ENCODE peak calls at places on chromosomes 4 and X, in five cellular contexts. U is esophagus muscularis mucosa, Z is Peyer's patch, V is stomach, X is fibroblast of lung. N is an unnamed sample.

GRCh38 chrX:40083120-40083978 is 14.4 kb downstream of the BCOR start:
- DNase-seq in U (no peak), Z (peak), V (peak), X (no peak), N (no peak)

GRCh38 chr4:81651500-81651899 is 179.8 kb upstream of the RASGEF1B start:
- DNase-seq in U (no peak), Z (no peak), V (no peak), X (peak), N (no peak)

GRCh38 chr4:97185233-97185632 is 958.0 kb downstream of the STPG2 start:
- DNase-seq in U (no peak), Z (no peak), V (no peak), X (no peak), N (no peak)

GRCh38 chr4:63169836-63170235 is 1239.4 kb downstream of the TECRL start:
- DNase-seq in U (no peak), Z (no peak), V (no peak), X (no peak), N (no peak)

GRCh38 chr4:93908778-93909177 is 80.2 kb downstream of the ATOH1 start:
- DNase-seq in U (no peak), Z (no peak), V (no peak), X (no peak), N (no peak)

GRCh38 chrX:100625985-100626491 is 10.6 kb downstream of the TSPAN6 start:
- DNase-seq in U (no peak), Z (no peak), V (no peak), X (peak), N (no peak)

GRCh38 chr4:53654300-53654758 is 63.0 kb upstream of the LNX1 start:
- DNase-seq in U (no peak), Z (no peak), V (peak), X (peak), N (peak)

GRCh38 chr4:109191216-109191615 is 111.2 kb downstream of the COL25A1 start:
- DNase-seq in U (no peak), Z (no peak), V (no peak), X (no peak), N (no peak)

GRCh38 chrX:69095260-69095659 is 70.0 kb downstream of the PJA1 start:
- DNase-seq in U (no peak), Z (no peak), V (no peak), X (no peak), N (no peak)

GRCh38 chr4:182093947-182094346 is 149.3 kb upstream of the TENM3 start:
- DNase-seq in U (no peak), Z (no peak), V (no peak), X (no peak), N (no peak)

GRCh38 chr4:161650812-161651211 is 513.0 kb downstream of the FSTL5 start:
- DNase-seq in U (no peak), Z (no peak), V (no peak), X (no peak), N (no peak)

GRCh38 chr4:124931050-124931449 is 218.5 kb upstream of the ANKRD50 start:
- DNase-seq in U (no peak), Z (no peak), V (no peak), X (peak), N (peak)

GRCh38 chrX:119885554-119886428 is 9.9 kb upstream of the AKAP14 start:
- DNase-seq in U (no peak), Z (no peak), V (no peak), X (no peak), N (peak)

GRCh38 chr4:144712775-144713174 is 66.8 kb downstream of the HHIP start:
- DNase-seq in U (no peak), Z (no peak), V (no peak), X (peak), N (peak)

GRCh38 chr4:124053872-124054538 is 657.4 kb downstream of the SPRY1 start:
- DNase-seq in U (no peak), Z (no peak), V (no peak), X (peak), N (no peak)

GRCh38 chrX:49308604-49309269 is 5.3 kb downstream of the GAGE10 start:
- DNase-seq in U (no peak), Z (peak), V (no peak), X (no peak), N (no peak)

GRCh38 chr4:186851291-186852077 is 127.8 kb upstream of the FAT1 start:
- DNase-seq in U (no peak), Z (no peak), V (no peak), X (no peak), N (no peak)

GRCh38 chr4:123613586-123614344 is 217.2 kb downstream of the SPRY1 start:
- DNase-seq in U (no peak), Z (no peak), V (no peak), X (no peak), N (no peak)

GRCh38 chr4:24279911-24280375 is 304.4 kb downstream of the DHX15 start:
- DNase-seq in U (no peak), Z (no peak), V (no peak), X (no peak), N (no peak)

GRCh38 chr4:140249351-140249750 is 95.4 kb upstream of the MAML3 start:
- DNase-seq in U (no peak), Z (no peak), V (no peak), X (no peak), N (no peak)

GRCh38 chrX:40132751-40133150 is 35.0 kb upstream of the BCOR start:
- DNase-seq in U (peak), Z (no peak), V (peak), X (peak), N (peak)

GRCh38 chr4:52840531-52841350 is 21.4 kb upstream of the RASL11B start:
- DNase-seq in U (no peak), Z (no peak), V (no peak), X (no peak), N (no peak)

GRCh38 chrX:110125435-110125834 is 122.5 kb downstream of the TMEM164 start:
- DNase-seq in U (no peak), Z (no peak), V (no peak), X (peak), N (no peak)

GRCh38 chrX:38116706-38117105 is 104.0 kb downstream of the SRPX start:
- DNase-seq in U (no peak), Z (no peak), V (no peak), X (no peak), N (no peak)

GRCh38 chr4:82528868-82529267 is 32.9 kb downstream of the TMEM150C start:
- DNase-seq in U (no peak), Z (no peak), V (no peak), X (no peak), N (no peak)

GRCh38 chrX:43753637-43754036 is 97.5 kb downstream of the MAOA start:
- DNase-seq in U (no peak), Z (no peak), V (no peak), X (peak), N (no peak)

GRCh38 chr4:159735281-159736207 is 632.7 kb downstream of the RAPGEF2 start:
- DNase-seq in U (no peak), Z (no peak), V (no peak), X (no peak), N (no peak)

GRCh38 chrX:128365523-128365922 is 313.3 kb upstream of the ACTRT1 start:
- DNase-seq in U (no peak), Z (no peak), V (no peak), X (no peak), N (no peak)

GRCh38 chr4:88446124-88446523 is 10.8 kb upstream of the HERC5 start:
- DNase-seq in U (no peak), Z (no peak), V (no peak), X (peak), N (peak)

GRCh38 chr4:3375688-3376087 is 66.1 kb upstream of the HGFAC start:
- DNase-seq in U (no peak), Z (no peak), V (no peak), X (peak), N (peak)

GRCh38 chrX:73855546-73855945 is 292.5 kb downstream of the CHIC1 start:
- DNase-seq in U (no peak), Z (peak), V (peak), X (peak), N (peak)

GRCh38 chrX:39859991-39860861 is 237.5 kb downstream of the BCOR start:
- DNase-seq in U (no peak), Z (peak), V (peak), X (peak), N (peak)

GRCh38 chr4:8364848-8365350 is 75.6 kb downstream of the ACOX3 start:
- DNase-seq in U (no peak), Z (no peak), V (no peak), X (no peak), N (no peak)

GRCh38 chr4:1691737-1692373 is 7.7 kb upstream of the FAM53A start:
- DNase-seq in U (no peak), Z (no peak), V (no peak), X (no peak), N (no peak)

DNA sequence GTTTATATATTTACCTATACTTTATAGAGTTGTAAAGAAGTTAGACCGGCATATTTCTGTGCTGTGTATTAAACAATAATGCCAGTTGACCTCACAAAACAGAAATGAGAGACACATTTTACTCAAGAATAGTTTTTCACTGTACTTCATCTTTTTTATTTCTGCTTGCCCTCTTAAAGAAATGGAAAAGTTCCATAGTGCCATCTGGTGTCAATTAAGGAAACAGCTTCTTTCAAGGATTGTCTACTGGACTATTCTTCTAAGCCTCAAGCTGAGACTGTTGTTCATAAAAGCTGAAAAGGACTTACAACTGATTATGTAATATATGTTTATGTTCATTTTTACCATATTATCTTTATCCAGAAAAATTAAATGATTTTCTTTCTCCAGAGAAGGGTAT is 1523.8 kb downstream of the ARAP2 start:
- DNase-seq in U (no peak), Z (no peak), V (no peak), X (peak), N (peak)
- TF ChIP-seq CTCF in U (no peak), Z (no peak), V (no peak), X (no peak), N (peak)

GRCh38 chr4:184417802-184418511 is 56.4 kb downstream of the IRF2 start:
- DNase-seq in U (no peak), Z (no peak), V (no peak), X (peak), N (peak)
- TF ChIP-seq CTCF in U (no peak), Z (no peak), V (no peak), X (no peak), N (no peak)

GRCh38 chr4:138972956-138973819 is 42.4 kb upstream of the NOCT start:
- DNase-seq in U (no peak), Z (no peak), V (no peak), X (no peak), N (no peak)

GRCh38 chr4:138976526-138976925 is 39.1 kb upstream of the NOCT start:
- DNase-seq in U (no peak), Z (no peak), V (no peak), X (no peak), N (no peak)

GRCh38 chr4:138977525-138977924 is 38.1 kb upstream of the NOCT start:
- DNase-seq in U (no peak), Z (peak), V (no peak), X (no peak), N (no peak)

GRCh38 chr4:138978028-138978585 is 37.5 kb upstream of the NOCT start:
- DNase-seq in U (no peak), Z (no peak), V (no peak), X (no peak), N (no peak)

GRCh38 chr4:138975225-138975624 is 40.4 kb upstream of the NOCT start:
- DNase-seq in U (no peak), Z (no peak), V (no peak), X (no peak), N (no peak)
- TF ChIP-seq CTCF in U (no peak), Z (no peak), V (no peak), X (no peak), N (peak)

GRCh38 chr4:152281822-152282221 is 254.1 kb downstream of the FBXW7 start:
- DNase-seq in U (no peak), Z (no peak), V (no peak), X (no peak), N (no peak)

GRCh38 chr4:152278172-152278504 is 257.8 kb downstream of the FBXW7 start:
- DNase-seq in U (no peak), Z (no peak), V (peak), X (no peak), N (no peak)

GRCh38 chr4:152278505-152279301 is 257.2 kb downstream of the FBXW7 start:
- DNase-seq in U (peak), Z (no peak), V (peak), X (no peak), N (no peak)

GRCh38 chr4:152283806-152284470 is 252.0 kb downstream of the FBXW7 start:
- DNase-seq in U (no peak), Z (no peak), V (no peak), X (peak), N (peak)

GRCh38 chr4:152281211-152281610 is 254.7 kb downstream of the FBXW7 start:
- DNase-seq in U (no peak), Z (no peak), V (no peak), X (no peak), N (no peak)
- TF ChIP-seq CTCF in U (no peak), Z (no peak), V (no peak), X (no peak), N (no peak)

GRCh38 chrX:108138814-108139213 is 47.2 kb downstream of the ATG4A start:
- DNase-seq in U (no peak), Z (no peak), V (no peak), X (no peak), N (no peak)

GRCh38 chrX:108134724-108135123 is 43.1 kb downstream of the ATG4A start:
- DNase-seq in U (no peak), Z (no peak), V (no peak), X (no peak), N (no peak)

GRCh38 chrX:108139303-108139702 is 47.7 kb downstream of the ATG4A start:
- DNase-seq in U (no peak), Z (no peak), V (no peak), X (no peak), N (peak)
- TF ChIP-seq CTCF in U (peak), Z (peak), V (no peak), X (peak), N (peak)